ENCODE peak calls at places on chromosomes 6 and 20, in six cellular contexts. N, R, Z, E, U and S are unnamed samples.

GRCh38 chr6:168288781-168289570 is 30.6 kb downstream of the DACT2 start:
- DNase-seq in N (no peak), R (no peak), Z (no peak), E (no peak), U (no peak), S (no peak)

GRCh38 chr20:9025643-9026042 is 43.2 kb upstream of the PLCB4 start:
- DNase-seq in N (no peak), R (no peak), Z (no peak), E (no peak), U (no peak), S (no peak)

GRCh38 chr6:86629123-86629522 is 308.2 kb upstream of the HTR1E start:
- DNase-seq in N (no peak), R (no peak), Z (no peak), E (no peak), U (no peak), S (no peak)

GRCh38 chr6:28978959-28979561 is 26.1 kb downstream of the ZNF311 start:
- DNase-seq in N (no peak), R (no peak), Z (no peak), E (no peak), U (no peak), S (no peak)

GRCh38 chr20:5919634-5920544 is 30.4 kb downstream of the TRMT6 start:
- DNase-seq in N (no peak), R (no peak), Z (no peak), E (no peak), U (no peak), S (no peak)

GRCh38 chr6:114342086-114342825 is 567 bp downstream of the HS3ST5 start:
- DNase-seq in N (no peak), R (no peak), Z (peak), E (no peak), U (no peak), S (no peak)

GRCh38 chr6:9131201-9131600 is 695.9 kb upstream of the SLC35B3 start:
- DNase-seq in N (no peak), R (no peak), Z (no peak), E (no peak), U (no peak), S (no peak)

GRCh38 chr6:33840064-33840926 is 36.5 kb upstream of the MLN start:
- DNase-seq in N (no peak), R (peak), Z (no peak), E (no peak), U (no peak), S (no peak)

GRCh38 chr6:98927534-98927933 is 20.2 kb downstream of the FBXL4 start:
- DNase-seq in N (no peak), R (no peak), Z (no peak), E (no peak), U (no peak), S (no peak)

GRCh38 chr6:166774292-166774691 is 147.2 kb upstream of the RPS6KA2 start:
- DNase-seq in N (no peak), R (no peak), Z (no peak), E (no peak), U (no peak), S (no peak)

GRCh38 chr6:39587080-39587479 is 138.1 kb downstream of the KIF6 start:
- DNase-seq in N (no peak), R (no peak), Z (no peak), E (no peak), U (no peak), S (no peak)

GRCh38 chr20:43723735-43724134 is 3.1 kb downstream of the GTSF1L start:
- DNase-seq in N (no peak), R (no peak), Z (no peak), E (no peak), U (no peak), S (no peak)

GRCh38 chr20:56924976-56925695 is 296.0 kb downstream of the TFAP2C start:
- DNase-seq in N (no peak), R (no peak), Z (peak), E (no peak), U (no peak), S (no peak)

GRCh38 chr20:32149566-32150170 is 40.2 kb downstream of the TM9SF4 start:
- DNase-seq in N (no peak), R (no peak), Z (no peak), E (no peak), U (no peak), S (no peak)

GRCh38 chr6:164345340-164345739 is 930.8 kb downstream of the QKI start:
- DNase-seq in N (no peak), R (no peak), Z (no peak), E (no peak), U (no peak), S (no peak)

GRCh38 chr6:164344801-164345291 is 930.3 kb downstream of the QKI start:
- DNase-seq in N (no peak), R (no peak), Z (no peak), E (no peak), U (no peak), S (no peak)

GRCh38 chr6:164345856-164346496 is 931.5 kb downstream of the QKI start:
- DNase-seq in N (no peak), R (no peak), Z (no peak), E (no peak), U (no peak), S (no peak)

GRCh38 chr6:164347455-164347854 is 932.9 kb downstream of the QKI start:
- DNase-seq in N (no peak), R (no peak), Z (no peak), E (no peak), U (no peak), S (no peak)

GRCh38 chr6:164346631-164347030 is 932.1 kb downstream of the QKI start:
- DNase-seq in N (no peak), R (no peak), Z (no peak), E (no peak), U (no peak), S (no peak)
- TF ChIP-seq CTCF in N (no peak), R (no peak), Z (no peak), E (no peak), U (peak), S (no peak)

GRCh38 chr6:118509009-118509617 is 39.0 kb upstream of the PLN start:
- DNase-seq in N (no peak), R (no peak), Z (no peak), E (no peak), U (no peak), S (no peak)
- TF ChIP-seq CTCF in N (no peak), R (peak), Z (no peak), E (peak), U (peak), S (no peak)

GRCh38 chr20:3659492-3660261 is 3.5 kb downstream of the GFRA4 start:
- DNase-seq in N (no peak), R (peak), Z (no peak), E (no peak), U (no peak), S (no peak)
- TF ChIP-seq CTCF in N (no peak), R (no peak), Z (no peak), E (no peak), U (no peak), S (no peak)

DNA sequence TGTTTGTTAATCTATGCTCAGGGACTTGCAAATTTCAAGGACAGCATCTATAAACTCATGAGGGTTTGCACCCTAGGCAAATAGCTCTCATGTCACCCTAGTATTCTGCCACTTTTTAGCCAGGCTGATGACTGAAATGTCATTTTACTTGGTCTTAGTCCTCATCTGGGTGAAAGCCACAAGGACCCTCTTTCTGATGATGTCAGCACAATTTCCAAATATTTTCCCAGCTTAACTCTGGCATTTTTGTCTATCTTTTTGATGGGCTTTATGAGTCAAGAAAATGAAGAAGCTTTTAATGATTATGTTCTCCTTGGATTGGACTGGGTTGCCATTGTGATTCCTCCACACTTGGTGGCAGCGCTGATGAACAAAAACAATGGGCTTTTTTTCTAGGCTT is 420.1 kb upstream of the BTBD3 start:
- DNase-seq in N (no peak), R (no peak), Z (no peak), E (no peak), U (no peak), S (no peak)
- TF ChIP-seq CTCF in N (no peak), R (no peak), Z (no peak), E (no peak), U (no peak), S (no peak)

DNA sequence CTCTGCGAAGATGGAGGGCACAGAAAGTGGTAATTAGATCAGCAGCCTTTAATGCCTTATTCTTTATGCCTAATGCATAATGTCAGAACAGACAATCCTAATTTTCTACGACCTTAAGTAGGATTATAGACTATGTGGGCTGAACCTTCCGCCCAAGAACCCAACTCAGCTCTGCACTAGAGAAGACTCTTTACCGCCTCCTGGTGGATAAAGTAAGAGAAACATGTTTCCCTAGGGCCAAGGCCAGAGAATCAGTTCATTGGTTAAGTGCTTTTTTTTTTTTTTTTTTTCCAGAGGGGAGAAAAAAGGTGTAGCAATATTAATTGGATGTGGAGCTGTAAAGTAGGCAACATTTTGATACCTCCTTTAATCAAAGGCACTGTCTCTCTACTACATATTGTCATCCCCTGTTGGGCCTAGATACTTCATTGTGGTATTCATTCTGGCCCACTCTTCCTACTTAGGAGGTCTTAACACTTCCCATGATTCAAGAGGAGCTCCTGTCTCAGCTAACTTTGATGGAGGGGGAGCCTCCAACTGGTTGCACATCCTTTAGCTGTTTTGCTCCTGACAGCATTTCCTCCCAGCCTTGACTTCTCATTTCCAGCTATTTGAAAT is 124.9 kb upstream of the NRN1 start:
- DNase-seq in N (no peak), R (no peak), Z (peak), E (no peak), U (no peak), S (no peak)
- TF ChIP-seq CTCF in N (peak), R (no peak), Z (peak), E (no peak), U (peak), S (peak)

GRCh38 chr20:12928755-12929401 is 79.9 kb upstream of the SPTLC3 start:
- DNase-seq in N (no peak), R (no peak), Z (no peak), E (no peak), U (no peak), S (no peak)
- TF ChIP-seq CTCF in N (no peak), R (no peak), Z (no peak), E (no peak), U (no peak), S (no peak)

GRCh38 chr6:79762370-79762769 is 131.2 kb downstream of the SH3BGRL2 start:
- DNase-seq in N (no peak), R (no peak), Z (no peak), E (no peak), U (no peak), S (no peak)
- TF ChIP-seq CTCF in N (no peak), R (no peak), Z (no peak), E (no peak), U (no peak), S (no peak)

GRCh38 chr20:13220194-13220856 is 749 bp upstream of the ISM1 start:
- DNase-seq in N (no peak), R (peak), Z (peak), E (no peak), U (peak), S (no peak)
- TF ChIP-seq CTCF in N (no peak), R (no peak), Z (no peak), E (no peak), U (no peak), S (no peak)